ENCODE peak calls at places on chromosomes 7 and 10, in seven cellular contexts. One of them, this sample, is unnamed.

GRCh38 chr7:158085741-158086695 is 501.6 kb downstream of the PTPRN2 start:
- DNase-seq in NT2/D1: no peak
- DNase-seq in GM12865: no peak
- DNase-seq in tibial artery: peak
- DNase-seq in K562: no peak
- DNase-seq in uterus: no peak
- DNase-seq in astrocyte of the spinal cord: no peak
- DNase-seq in this sample: no peak

GRCh38 chr7:16063241-16063640 is 358.1 kb downstream of the CRPPA start:
- DNase-seq in NT2/D1: no peak
- DNase-seq in GM12865: no peak
- DNase-seq in tibial artery: no peak
- DNase-seq in K562: no peak
- DNase-seq in uterus: no peak
- DNase-seq in astrocyte of the spinal cord: no peak
- DNase-seq in this sample: no peak

GRCh38 chr10:104456817-104457657 is 103.4 kb downstream of the CFAP58 start:
- DNase-seq in NT2/D1: no peak
- DNase-seq in GM12865: peak
- DNase-seq in tibial artery: no peak
- DNase-seq in K562: no peak
- DNase-seq in uterus: no peak
- DNase-seq in astrocyte of the spinal cord: no peak
- DNase-seq in this sample: no peak

GRCh38 chr10:126092806-126093205 is 196.4 kb downstream of the FANK1 start:
- DNase-seq in NT2/D1: no peak
- DNase-seq in GM12865: no peak
- DNase-seq in tibial artery: no peak
- DNase-seq in K562: no peak
- DNase-seq in uterus: no peak
- DNase-seq in astrocyte of the spinal cord: peak
- DNase-seq in this sample: peak

GRCh38 chr7:77651544-77652162 is 44.6 kb upstream of the RSBN1L start:
- DNase-seq in NT2/D1: no peak
- DNase-seq in GM12865: peak
- DNase-seq in tibial artery: no peak
- DNase-seq in K562: peak
- DNase-seq in uterus: peak
- DNase-seq in astrocyte of the spinal cord: peak
- DNase-seq in this sample: peak

GRCh38 chr10:129455625-129456024 is 11.4 kb upstream of the MGMT start:
- DNase-seq in NT2/D1: no peak
- DNase-seq in GM12865: no peak
- DNase-seq in tibial artery: no peak
- DNase-seq in K562: no peak
- DNase-seq in uterus: no peak
- DNase-seq in astrocyte of the spinal cord: no peak
- DNase-seq in this sample: no peak

GRCh38 chr10:97865488-97865887 is 15.8 kb downstream of the GOLGA7B start:
- DNase-seq in NT2/D1: no peak
- DNase-seq in GM12865: no peak
- DNase-seq in tibial artery: no peak
- DNase-seq in K562: no peak
- DNase-seq in uterus: no peak
- DNase-seq in astrocyte of the spinal cord: no peak
- DNase-seq in this sample: no peak

GRCh38 chr10:104054430-104054829 is 31.2 kb downstream of the COL17A1 start:
- DNase-seq in NT2/D1: no peak
- DNase-seq in GM12865: no peak
- DNase-seq in tibial artery: no peak
- DNase-seq in K562: no peak
- DNase-seq in uterus: no peak
- DNase-seq in astrocyte of the spinal cord: peak
- DNase-seq in this sample: no peak

GRCh38 chr7:31129067-31129466 is 77.0 kb downstream of the ADCYAP1R1 start:
- DNase-seq in NT2/D1: no peak
- DNase-seq in GM12865: no peak
- DNase-seq in tibial artery: no peak
- DNase-seq in K562: no peak
- DNase-seq in uterus: no peak
- DNase-seq in astrocyte of the spinal cord: no peak
- DNase-seq in this sample: no peak

GRCh38 chr7:157430721-157431120 is 93.9 kb downstream of the DNAJB6 start:
- DNase-seq in NT2/D1: no peak
- DNase-seq in GM12865: no peak
- DNase-seq in tibial artery: peak
- DNase-seq in K562: no peak
- DNase-seq in uterus: no peak
- DNase-seq in astrocyte of the spinal cord: no peak
- DNase-seq in this sample: no peak

GRCh38 chr10:12484945-12485805 is 135.8 kb downstream of the CAMK1D start:
- DNase-seq in NT2/D1: no peak
- DNase-seq in GM12865: peak
- DNase-seq in tibial artery: peak
- DNase-seq in K562: no peak
- DNase-seq in uterus: no peak
- DNase-seq in astrocyte of the spinal cord: no peak
- DNase-seq in this sample: no peak

GRCh38 chr7:31979690-31980330 is 90.4 kb downstream of the PDE1C start:
- DNase-seq in NT2/D1: no peak
- DNase-seq in GM12865: no peak
- DNase-seq in tibial artery: no peak
- DNase-seq in K562: no peak
- DNase-seq in uterus: no peak
- DNase-seq in astrocyte of the spinal cord: no peak
- DNase-seq in this sample: no peak

GRCh38 chr7:93551063-93551895 is 23.2 kb downstream of the CALCR start:
- DNase-seq in NT2/D1: peak
- DNase-seq in GM12865: peak
- DNase-seq in tibial artery: no peak
- DNase-seq in K562: no peak
- DNase-seq in uterus: no peak
- DNase-seq in astrocyte of the spinal cord: peak
- DNase-seq in this sample: peak

GRCh38 chr10:84668186-84668763 is 339.9 kb downstream of the CCSER2 start:
- DNase-seq in NT2/D1: no peak
- DNase-seq in GM12865: no peak
- DNase-seq in tibial artery: no peak
- DNase-seq in K562: no peak
- DNase-seq in uterus: no peak
- DNase-seq in astrocyte of the spinal cord: no peak
- DNase-seq in this sample: no peak

GRCh38 chr7:27961255-27961654 is 219.3 kb downstream of the JAZF1 start:
- DNase-seq in NT2/D1: no peak
- DNase-seq in GM12865: no peak
- DNase-seq in tibial artery: no peak
- DNase-seq in K562: no peak
- DNase-seq in uterus: no peak
- DNase-seq in astrocyte of the spinal cord: peak
- DNase-seq in this sample: no peak

DNA sequence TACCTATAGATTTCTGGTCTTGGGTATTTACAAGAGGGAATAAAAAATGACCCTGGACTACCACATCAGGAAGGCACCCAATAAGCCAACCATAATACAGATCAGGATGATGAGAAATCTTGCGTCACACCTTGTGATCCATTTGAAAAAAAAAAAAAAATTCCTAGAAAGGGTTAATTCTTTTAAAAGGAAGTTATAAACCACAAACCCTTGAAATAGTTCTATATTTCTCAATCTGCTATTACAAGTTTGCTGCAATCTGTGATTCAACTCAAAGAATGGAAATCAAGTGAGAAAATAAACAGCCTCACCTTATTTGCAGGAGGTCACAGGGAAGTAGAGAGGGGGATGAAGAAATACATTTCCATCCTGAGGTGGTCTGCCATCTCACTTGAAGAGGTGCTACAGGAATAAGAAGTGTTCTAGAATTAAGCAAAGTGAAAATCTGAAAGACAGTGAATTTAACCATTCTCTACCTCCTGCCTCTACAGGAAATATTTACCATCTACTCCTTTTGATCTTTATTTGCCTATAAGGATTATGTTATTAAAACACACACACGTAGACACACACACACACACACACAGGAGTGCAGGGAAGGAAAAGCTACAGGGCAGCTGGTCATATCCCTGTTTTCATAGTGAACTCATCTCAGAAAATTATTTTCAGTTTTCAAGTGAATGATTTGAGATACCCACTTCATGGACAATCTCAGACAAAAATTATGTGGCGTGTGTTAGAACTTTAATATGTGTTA is 231.2 kb upstream of the CELF2 start:
- DNase-seq in NT2/D1: no peak
- DNase-seq in GM12865: no peak
- DNase-seq in tibial artery: no peak
- DNase-seq in K562: no peak
- DNase-seq in uterus: no peak
- DNase-seq in astrocyte of the spinal cord: peak
- DNase-seq in this sample: peak
- H3K4me3 ChIP-seq in NT2/D1: no peak
- H3K4me3 ChIP-seq in GM12865: no peak
- H3K4me3 ChIP-seq in tibial artery: no peak
- H3K4me3 ChIP-seq in K562: no peak
- H3K4me3 ChIP-seq in uterus: no peak
- H3K4me3 ChIP-seq in astrocyte of the spinal cord: no peak
- H3K4me3 ChIP-seq in this sample: no peak

DNA sequence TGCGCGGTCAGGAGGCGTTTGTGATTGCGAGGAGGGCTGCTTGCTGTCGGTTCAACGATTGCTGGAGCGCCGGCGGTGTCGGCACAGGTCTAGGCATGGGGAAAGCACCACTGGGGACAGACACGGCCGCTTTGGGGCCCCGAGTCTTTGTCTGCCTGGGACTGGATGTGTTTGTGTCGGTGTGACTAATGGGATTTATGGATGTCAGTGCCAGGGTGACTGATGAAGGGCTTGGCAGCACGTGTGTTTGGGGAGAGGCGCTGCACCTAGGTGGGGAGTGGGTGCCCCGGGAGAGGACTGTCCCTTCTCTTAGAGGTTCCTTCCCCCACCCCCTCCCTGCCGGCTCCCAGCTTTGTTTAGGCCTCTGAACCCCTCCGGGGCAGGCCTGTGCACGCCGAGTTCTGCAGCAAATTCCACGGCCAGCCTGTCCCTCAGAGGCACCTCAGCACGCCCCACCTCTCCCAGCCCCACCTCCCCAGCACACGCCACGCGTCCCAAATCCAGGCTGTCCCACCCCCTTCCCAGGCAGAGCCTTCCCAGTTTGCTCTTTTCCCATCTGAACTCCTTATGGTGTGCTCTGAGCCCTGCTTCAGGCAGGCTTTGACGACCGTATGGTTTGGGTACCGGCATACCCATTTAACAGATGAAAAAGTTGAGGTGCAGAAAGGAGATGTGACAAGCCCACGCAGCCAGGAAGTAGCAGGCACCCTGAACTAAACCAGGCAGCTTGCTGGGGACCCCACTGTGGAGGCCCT is 6.4 kb upstream of the TNRC18 start:
- DNase-seq in NT2/D1: no peak
- DNase-seq in GM12865: no peak
- DNase-seq in tibial artery: peak
- DNase-seq in K562: no peak
- DNase-seq in uterus: peak
- DNase-seq in astrocyte of the spinal cord: no peak
- DNase-seq in this sample: peak
- H3K4me3 ChIP-seq in NT2/D1: peak
- H3K4me3 ChIP-seq in GM12865: no peak
- H3K4me3 ChIP-seq in tibial artery: peak
- H3K4me3 ChIP-seq in K562: peak
- H3K4me3 ChIP-seq in uterus: peak
- H3K4me3 ChIP-seq in astrocyte of the spinal cord: peak
- H3K4me3 ChIP-seq in this sample: peak

GRCh38 chr10:43395571-43396060 is 13.4 kb downstream of the HNRNPF start:
- DNase-seq in NT2/D1: no peak
- DNase-seq in GM12865: peak
- DNase-seq in tibial artery: no peak
- DNase-seq in K562: peak
- DNase-seq in uterus: no peak
- DNase-seq in astrocyte of the spinal cord: peak
- DNase-seq in this sample: peak

GRCh38 chr10:43393606-43394360 is 15.2 kb downstream of the HNRNPF start:
- DNase-seq in NT2/D1: no peak
- DNase-seq in GM12865: no peak
- DNase-seq in tibial artery: no peak
- DNase-seq in K562: peak
- DNase-seq in uterus: no peak
- DNase-seq in astrocyte of the spinal cord: no peak
- DNase-seq in this sample: no peak

GRCh38 chr10:43396061-43396927 is 12.7 kb downstream of the HNRNPF start:
- DNase-seq in NT2/D1: no peak
- DNase-seq in GM12865: peak
- DNase-seq in tibial artery: peak
- DNase-seq in K562: peak
- DNase-seq in uterus: peak
- DNase-seq in astrocyte of the spinal cord: peak
- DNase-seq in this sample: peak

GRCh38 chr10:43392757-43393156 is 16.2 kb downstream of the HNRNPF start:
- DNase-seq in NT2/D1: no peak
- DNase-seq in GM12865: no peak
- DNase-seq in tibial artery: peak
- DNase-seq in K562: peak
- DNase-seq in uterus: no peak
- DNase-seq in astrocyte of the spinal cord: no peak
- DNase-seq in this sample: no peak

GRCh38 chr10:43394868-43395267 is 14.1 kb downstream of the HNRNPF start:
- DNase-seq in NT2/D1: no peak
- DNase-seq in GM12865: no peak
- DNase-seq in tibial artery: no peak
- DNase-seq in K562: peak
- DNase-seq in uterus: no peak
- DNase-seq in astrocyte of the spinal cord: no peak
- DNase-seq in this sample: no peak
- H3K4me3 ChIP-seq in NT2/D1: no peak
- H3K4me3 ChIP-seq in GM12865: peak
- H3K4me3 ChIP-seq in tibial artery: no peak
- H3K4me3 ChIP-seq in K562: peak
- H3K4me3 ChIP-seq in uterus: no peak
- H3K4me3 ChIP-seq in astrocyte of the spinal cord: no peak
- H3K4me3 ChIP-seq in this sample: peak

DNA sequence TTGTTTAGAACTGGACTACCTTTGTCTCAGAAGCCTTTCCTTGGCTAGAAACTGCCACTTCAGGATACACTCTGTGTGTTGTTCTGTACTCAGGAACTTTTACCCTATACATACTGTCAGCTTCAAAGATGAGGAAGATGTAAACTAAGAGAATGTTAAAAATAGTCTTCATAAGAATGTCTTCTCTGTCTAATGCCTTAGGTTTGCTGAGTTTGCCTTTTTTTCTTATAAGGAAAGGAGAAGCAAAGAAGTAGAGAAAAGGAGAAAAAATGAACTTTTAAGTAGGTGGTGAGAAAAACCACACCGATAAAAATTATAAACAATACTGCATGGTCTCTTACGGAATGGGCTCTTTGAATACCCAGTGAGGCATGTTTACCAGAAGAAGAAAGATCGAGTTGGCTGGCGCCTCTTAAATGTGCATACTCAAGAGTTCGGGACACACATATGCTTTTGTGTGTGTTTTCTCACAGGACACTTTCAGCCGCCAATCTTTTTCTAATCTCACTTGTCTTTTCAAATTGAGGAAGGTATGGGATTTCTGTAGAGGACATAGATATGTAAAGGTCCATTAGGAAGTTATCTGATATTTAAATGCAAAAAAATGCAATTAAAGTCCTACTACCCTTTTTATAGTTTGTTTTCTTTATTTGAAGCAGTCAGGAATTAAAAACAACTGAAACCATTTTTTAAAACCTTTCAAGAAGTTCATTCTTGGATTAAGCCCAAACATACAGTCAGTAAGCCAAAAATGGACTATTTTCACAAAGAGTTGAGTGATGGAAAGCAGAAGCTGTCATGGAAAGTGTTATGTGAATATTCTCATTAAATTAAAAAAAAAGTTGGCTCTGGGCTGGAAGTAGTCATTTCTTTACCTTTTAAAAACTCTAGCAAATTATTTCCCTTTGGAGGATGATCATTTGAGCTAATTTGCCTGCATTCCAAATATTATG is 100.6 kb upstream of the MDFIC start:
- DNase-seq in NT2/D1: no peak
- DNase-seq in GM12865: no peak
- DNase-seq in tibial artery: no peak
- DNase-seq in K562: no peak
- DNase-seq in uterus: no peak
- DNase-seq in astrocyte of the spinal cord: no peak
- DNase-seq in this sample: no peak
- H3K4me3 ChIP-seq in NT2/D1: no peak
- H3K4me3 ChIP-seq in GM12865: no peak
- H3K4me3 ChIP-seq in tibial artery: no peak
- H3K4me3 ChIP-seq in K562: no peak
- H3K4me3 ChIP-seq in uterus: no peak
- H3K4me3 ChIP-seq in astrocyte of the spinal cord: no peak
- H3K4me3 ChIP-seq in this sample: no peak